ENCODE peak calls at places on chromosomes 7 and 10, in seven cellular contexts. Y, U, W, O, E, Z and R are unnamed samples.

GRCh38 chr7:137850586-137850985 is 3.8 kb upstream of the DGKI start:
- DNase-seq in Y (no peak), U (no peak), W (no peak), O (no peak), E (no peak), Z (no peak), R (no peak)

GRCh38 chr7:134932707-134933370 is 53.5 kb upstream of the AGBL3 start:
- DNase-seq in Y (peak; percentile 95), U (no peak), W (no peak), O (peak; percentile 51), E (peak; percentile 54), Z (no peak), R (no peak)

GRCh38 chr10:43976292-43976691 is 327.6 kb upstream of the ZNF32 start:
- DNase-seq in Y (no peak), U (no peak), W (no peak), O (no peak), E (no peak), Z (no peak), R (no peak)

GRCh38 chr10:98920807-98921206 is 314.8 kb downstream of the HPSE2 start:
- DNase-seq in Y (no peak), U (no peak), W (no peak), O (no peak), E (no peak), Z (no peak), R (no peak)

GRCh38 chr7:69962077-69962855 is 364.0 kb downstream of the AUTS2 start:
- DNase-seq in Y (no peak), U (no peak), W (no peak), O (no peak), E (peak; percentile 17), Z (no peak), R (no peak)

GRCh38 chr7:30322656-30323355 is 38.4 kb downstream of the ZNRF2 start:
- DNase-seq in Y (no peak), U (no peak), W (no peak), O (no peak), E (no peak), Z (no peak), R (peak; percentile 40)

GRCh38 chr7:112789453-112789823 is 755 bp downstream of the TMEM168 start:
- DNase-seq in Y (no peak), U (no peak), W (no peak), O (no peak), E (no peak), Z (no peak), R (no peak)

GRCh38 chr10:11795101-11795920 is 27.8 kb upstream of the PROSER2 start:
- DNase-seq in Y (no peak), U (no peak), W (no peak), O (no peak), E (no peak), Z (no peak), R (no peak)